ENCODE peak calls at places on chromosomes 3 and 15, in nine cellular contexts. One of them, this sample, is unnamed.

GRCh38 chr3:19937459-19938362 is 3.7 kb upstream of the EFHB start:
- DNase-seq in tibial nerve: no peak
- DNase-seq in lower lobe of right lung: no peak
- DNase-seq in OCI-LY7: no peak
- DNase-seq in left ventricle myocardium inferior: no peak
- DNase-seq in heart left ventricle: no peak
- DNase-seq in colonic mucosa: no peak
- DNase-seq in esophagus muscularis mucosa: no peak
- DNase-seq in GM23338: peak; percentile 18
- DNase-seq in this sample: no peak

GRCh38 chr3:96803860-96804259 is 10.5 kb upstream of the EPHA6 start:
- DNase-seq in tibial nerve: no peak
- DNase-seq in lower lobe of right lung: no peak
- DNase-seq in OCI-LY7: no peak
- DNase-seq in left ventricle myocardium inferior: no peak
- DNase-seq in heart left ventricle: no peak
- DNase-seq in colonic mucosa: no peak
- DNase-seq in esophagus muscularis mucosa: no peak
- DNase-seq in GM23338: peak; percentile 69
- DNase-seq in this sample: no peak

GRCh38 chr3:54358969-54359648 is 236.8 kb downstream of the CACNA2D3 start:
- DNase-seq in tibial nerve: no peak
- DNase-seq in lower lobe of right lung: no peak
- DNase-seq in OCI-LY7: no peak
- DNase-seq in left ventricle myocardium inferior: peak; percentile 75
- DNase-seq in heart left ventricle: peak; percentile 53
- DNase-seq in colonic mucosa: no peak
- DNase-seq in esophagus muscularis mucosa: no peak
- DNase-seq in GM23338: no peak
- DNase-seq in this sample: no peak

GRCh38 chr3:46682156-46682555 is 11.3 kb downstream of the ALS2CL start:
- DNase-seq in tibial nerve: no peak
- DNase-seq in lower lobe of right lung: no peak
- DNase-seq in OCI-LY7: no peak
- DNase-seq in left ventricle myocardium inferior: no peak
- DNase-seq in heart left ventricle: no peak
- DNase-seq in colonic mucosa: no peak
- DNase-seq in esophagus muscularis mucosa: no peak
- DNase-seq in GM23338: no peak
- DNase-seq in this sample: no peak

GRCh38 chr3:66991478-66991877 is 6.6 kb upstream of the KBTBD8 start:
- DNase-seq in tibial nerve: no peak
- DNase-seq in lower lobe of right lung: no peak
- DNase-seq in OCI-LY7: no peak
- DNase-seq in left ventricle myocardium inferior: no peak
- DNase-seq in heart left ventricle: no peak
- DNase-seq in colonic mucosa: no peak
- DNase-seq in esophagus muscularis mucosa: no peak
- DNase-seq in GM23338: no peak
- DNase-seq in this sample: no peak

GRCh38 chr15:34582461-34583357 is 742 bp downstream of the GOLGA8B start:
- DNase-seq in tibial nerve: no peak
- DNase-seq in lower lobe of right lung: no peak
- DNase-seq in OCI-LY7: peak; percentile 59
- DNase-seq in left ventricle myocardium inferior: no peak
- DNase-seq in heart left ventricle: no peak
- DNase-seq in colonic mucosa: peak; percentile 59
- DNase-seq in esophagus muscularis mucosa: no peak
- DNase-seq in GM23338: peak; percentile 40
- DNase-seq in this sample: peak; percentile 56

GRCh38 chr3:54988302-54989022 is 60.6 kb upstream of the LRTM1 start:
- DNase-seq in tibial nerve: peak; percentile 70
- DNase-seq in lower lobe of right lung: no peak
- DNase-seq in OCI-LY7: no peak
- DNase-seq in left ventricle myocardium inferior: peak; percentile 24
- DNase-seq in heart left ventricle: peak; percentile 43
- DNase-seq in colonic mucosa: peak; percentile 21
- DNase-seq in esophagus muscularis mucosa: no peak
- DNase-seq in GM23338: no peak
- DNase-seq in this sample: no peak

GRCh38 chr3:140010391-140010790 is 75.4 kb downstream of the CLSTN2 start:
- DNase-seq in tibial nerve: no peak
- DNase-seq in lower lobe of right lung: no peak
- DNase-seq in OCI-LY7: no peak
- DNase-seq in left ventricle myocardium inferior: no peak
- DNase-seq in heart left ventricle: no peak
- DNase-seq in colonic mucosa: no peak
- DNase-seq in esophagus muscularis mucosa: peak; percentile 66
- DNase-seq in GM23338: no peak
- DNase-seq in this sample: no peak

GRCh38 chr3:43148033-43148432 is 42.2 kb upstream of the POMGNT2 start:
- DNase-seq in tibial nerve: no peak
- DNase-seq in lower lobe of right lung: no peak
- DNase-seq in OCI-LY7: no peak
- DNase-seq in left ventricle myocardium inferior: no peak
- DNase-seq in heart left ventricle: no peak
- DNase-seq in colonic mucosa: no peak
- DNase-seq in esophagus muscularis mucosa: no peak
- DNase-seq in GM23338: no peak
- DNase-seq in this sample: no peak

GRCh38 chr3:73215286-73215685 is 153.8 kb downstream of the EBLN2 start:
- DNase-seq in tibial nerve: no peak
- DNase-seq in lower lobe of right lung: no peak
- DNase-seq in OCI-LY7: no peak
- DNase-seq in left ventricle myocardium inferior: no peak
- DNase-seq in heart left ventricle: no peak
- DNase-seq in colonic mucosa: no peak
- DNase-seq in esophagus muscularis mucosa: no peak
- DNase-seq in GM23338: no peak
- DNase-seq in this sample: no peak

GRCh38 chr3:123799544-123800351 is 84.4 kb downstream of the MYLK start:
- DNase-seq in tibial nerve: peak; percentile 15
- DNase-seq in lower lobe of right lung: no peak
- DNase-seq in OCI-LY7: no peak
- DNase-seq in left ventricle myocardium inferior: no peak
- DNase-seq in heart left ventricle: no peak
- DNase-seq in colonic mucosa: peak; percentile 73
- DNase-seq in esophagus muscularis mucosa: no peak
- DNase-seq in GM23338: no peak
- DNase-seq in this sample: peak; percentile 68

GRCh38 chr15:88276821-88277220 is 20.3 kb upstream of the NTRK3 start:
- DNase-seq in tibial nerve: no peak
- DNase-seq in lower lobe of right lung: no peak
- DNase-seq in OCI-LY7: no peak
- DNase-seq in left ventricle myocardium inferior: no peak
- DNase-seq in heart left ventricle: no peak
- DNase-seq in colonic mucosa: no peak
- DNase-seq in esophagus muscularis mucosa: no peak
- DNase-seq in GM23338: no peak
- DNase-seq in this sample: no peak

GRCh38 chr15:68526269-68526668 is 52.5 kb upstream of the CORO2B start:
- DNase-seq in tibial nerve: no peak
- DNase-seq in lower lobe of right lung: no peak
- DNase-seq in OCI-LY7: no peak
- DNase-seq in left ventricle myocardium inferior: no peak
- DNase-seq in heart left ventricle: no peak
- DNase-seq in colonic mucosa: no peak
- DNase-seq in esophagus muscularis mucosa: no peak
- DNase-seq in GM23338: no peak
- DNase-seq in this sample: no peak

GRCh38 chr3:55771503-55771902 is 284.4 kb upstream of the WNT5A start:
- DNase-seq in tibial nerve: no peak
- DNase-seq in lower lobe of right lung: no peak
- DNase-seq in OCI-LY7: no peak
- DNase-seq in left ventricle myocardium inferior: no peak
- DNase-seq in heart left ventricle: no peak
- DNase-seq in colonic mucosa: no peak
- DNase-seq in esophagus muscularis mucosa: peak; percentile 53
- DNase-seq in GM23338: no peak
- DNase-seq in this sample: no peak

GRCh38 chr15:99427668-99428361 is 138.0 kb upstream of the MEF2A start:
- DNase-seq in tibial nerve: no peak
- DNase-seq in lower lobe of right lung: no peak
- DNase-seq in OCI-LY7: no peak
- DNase-seq in left ventricle myocardium inferior: no peak
- DNase-seq in heart left ventricle: peak; percentile 4
- DNase-seq in colonic mucosa: no peak
- DNase-seq in esophagus muscularis mucosa: no peak
- DNase-seq in GM23338: no peak
- DNase-seq in this sample: peak; percentile 31

GRCh38 chr3:46950177-46950576 is 26.4 kb downstream of the CCDC12 start:
- DNase-seq in tibial nerve: no peak
- DNase-seq in lower lobe of right lung: no peak
- DNase-seq in OCI-LY7: no peak
- DNase-seq in left ventricle myocardium inferior: no peak
- DNase-seq in heart left ventricle: no peak
- DNase-seq in colonic mucosa: no peak
- DNase-seq in esophagus muscularis mucosa: no peak
- DNase-seq in GM23338: no peak
- DNase-seq in this sample: no peak

DNA sequence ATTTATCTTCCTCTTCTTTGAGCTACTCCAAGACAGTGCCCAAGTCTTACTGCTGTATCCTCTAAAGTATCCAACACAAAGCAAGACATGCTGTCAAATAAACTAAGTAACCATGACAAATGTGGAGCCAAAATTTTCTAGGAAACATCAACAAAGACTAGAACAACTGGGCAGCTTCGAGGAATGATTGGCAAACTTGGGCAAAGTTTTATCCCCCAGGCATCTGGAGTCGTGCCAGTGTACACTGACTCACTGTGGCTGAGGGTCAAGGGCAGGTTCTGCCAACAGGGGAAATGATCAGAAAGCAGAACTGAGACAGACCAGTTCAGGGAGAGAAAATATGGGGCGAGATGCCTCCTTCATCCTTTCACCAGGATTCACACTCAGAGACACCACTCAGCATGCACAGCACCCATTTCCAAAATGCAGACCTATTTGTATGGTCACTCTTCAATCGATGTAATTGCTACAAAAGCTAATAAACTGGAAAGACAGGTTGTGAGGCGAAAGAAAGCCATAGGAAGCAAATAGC is 65.8 kb downstream of the MB21D2 start:
- DNase-seq in tibial nerve: peak; percentile 33
- DNase-seq in lower lobe of right lung: peak; percentile 75
- DNase-seq in OCI-LY7: no peak
- DNase-seq in left ventricle myocardium inferior: no peak
- DNase-seq in heart left ventricle: peak; percentile 54
- DNase-seq in colonic mucosa: peak; percentile 85
- DNase-seq in esophagus muscularis mucosa: no peak
- DNase-seq in GM23338: no peak
- DNase-seq in this sample: peak; percentile 73
- H3K4me3 ChIP-seq in tibial nerve: no peak overlapping the region
- H3K4me3 ChIP-seq in lower lobe of right lung: no peak overlapping the region
- H3K4me3 ChIP-seq in OCI-LY7: no peak overlapping the region
- H3K4me3 ChIP-seq in left ventricle myocardium inferior: no peak overlapping the region
- H3K4me3 ChIP-seq in heart left ventricle: no peak overlapping the region
- H3K4me3 ChIP-seq in colonic mucosa: no peak overlapping the region
- H3K4me3 ChIP-seq in esophagus muscularis mucosa: no peak overlapping the region
- H3K4me3 ChIP-seq in GM23338: no peak overlapping the region
- H3K4me3 ChIP-seq in this sample: no peak overlapping the region

GRCh38 chr3:13393427-13394360 is 26.4 kb downstream of the NUP210 start:
- DNase-seq in tibial nerve: no peak
- DNase-seq in lower lobe of right lung: no peak
- DNase-seq in OCI-LY7: no peak
- DNase-seq in left ventricle myocardium inferior: no peak
- DNase-seq in heart left ventricle: no peak
- DNase-seq in colonic mucosa: no peak
- DNase-seq in esophagus muscularis mucosa: no peak
- DNase-seq in GM23338: no peak
- DNase-seq in this sample: no peak

GRCh38 chr3:13389378-13389777 is 30.7 kb downstream of the NUP210 start:
- DNase-seq in tibial nerve: no peak
- DNase-seq in lower lobe of right lung: no peak
- DNase-seq in OCI-LY7: no peak
- DNase-seq in left ventricle myocardium inferior: no peak
- DNase-seq in heart left ventricle: no peak
- DNase-seq in colonic mucosa: no peak
- DNase-seq in esophagus muscularis mucosa: no peak
- DNase-seq in GM23338: peak; percentile 25
- DNase-seq in this sample: no peak

GRCh38 chr3:13394363-13394762 is 25.8 kb downstream of the NUP210 start:
- DNase-seq in tibial nerve: no peak
- DNase-seq in lower lobe of right lung: no peak
- DNase-seq in OCI-LY7: no peak
- DNase-seq in left ventricle myocardium inferior: no peak
- DNase-seq in heart left ventricle: no peak
- DNase-seq in colonic mucosa: no peak
- DNase-seq in esophagus muscularis mucosa: no peak
- DNase-seq in GM23338: no peak
- DNase-seq in this sample: no peak

GRCh38 chr3:13388816-13389215 is 31.3 kb downstream of the NUP210 start:
- DNase-seq in tibial nerve: no peak
- DNase-seq in lower lobe of right lung: no peak
- DNase-seq in OCI-LY7: no peak
- DNase-seq in left ventricle myocardium inferior: no peak
- DNase-seq in heart left ventricle: no peak
- DNase-seq in colonic mucosa: no peak
- DNase-seq in esophagus muscularis mucosa: no peak
- DNase-seq in GM23338: no peak
- DNase-seq in this sample: no peak

GRCh38 chr3:13391308-13391707 is 28.8 kb downstream of the NUP210 start:
- DNase-seq in tibial nerve: no peak
- DNase-seq in lower lobe of right lung: no peak
- DNase-seq in OCI-LY7: peak; percentile 30
- DNase-seq in left ventricle myocardium inferior: no peak
- DNase-seq in heart left ventricle: no peak
- DNase-seq in colonic mucosa: no peak
- DNase-seq in esophagus muscularis mucosa: no peak
- DNase-seq in GM23338: peak; percentile 20
- DNase-seq in this sample: no peak
- TF ChIP-seq CTCF in tibial nerve: no peak
- TF ChIP-seq CTCF in lower lobe of right lung: no peak
- TF ChIP-seq CTCF in OCI-LY7: peak; percentile 57
- TF ChIP-seq CTCF in left ventricle myocardium inferior: peak; percentile 14
- TF ChIP-seq CTCF in heart left ventricle: no peak
- TF ChIP-seq CTCF in colonic mucosa: no peak
- TF ChIP-seq CTCF in esophagus muscularis mucosa: no peak
- TF ChIP-seq CTCF in GM23338: peak; percentile 41
- TF ChIP-seq CTCF in this sample: no peak

GRCh38 chr15:97678677-97679076 is 281.8 kb upstream of the ARRDC4 start:
- DNase-seq in tibial nerve: no peak
- DNase-seq in lower lobe of right lung: no peak
- DNase-seq in OCI-LY7: no peak
- DNase-seq in left ventricle myocardium inferior: no peak
- DNase-seq in heart left ventricle: no peak
- DNase-seq in colonic mucosa: peak; percentile 66
- DNase-seq in esophagus muscularis mucosa: no peak
- DNase-seq in GM23338: no peak
- DNase-seq in this sample: peak; percentile 78
- H3K4me1 ChIP-seq in tibial nerve: no peaks in the 10 kb centered on the region
- H3K4me1 ChIP-seq in lower lobe of right lung: no peaks in the 10 kb centered on the region
- H3K4me1 ChIP-seq in OCI-LY7: no peaks in the 10 kb centered on the region
- H3K4me1 ChIP-seq in left ventricle myocardium inferior: no peaks in the 10 kb centered on the region
- H3K4me1 ChIP-seq in heart left ventricle: no peaks in the 10 kb centered on the region
- H3K4me1 ChIP-seq in colonic mucosa: no peaks in the 10 kb centered on the region
- H3K4me1 ChIP-seq in esophagus muscularis mucosa: no peaks in the 10 kb centered on the region
- H3K4me1 ChIP-seq in GM23338: no peaks in the 10 kb centered on the region
- H3K4me1 ChIP-seq in this sample: peaks cover 7% of the 10 kb centered on the region

DNA sequence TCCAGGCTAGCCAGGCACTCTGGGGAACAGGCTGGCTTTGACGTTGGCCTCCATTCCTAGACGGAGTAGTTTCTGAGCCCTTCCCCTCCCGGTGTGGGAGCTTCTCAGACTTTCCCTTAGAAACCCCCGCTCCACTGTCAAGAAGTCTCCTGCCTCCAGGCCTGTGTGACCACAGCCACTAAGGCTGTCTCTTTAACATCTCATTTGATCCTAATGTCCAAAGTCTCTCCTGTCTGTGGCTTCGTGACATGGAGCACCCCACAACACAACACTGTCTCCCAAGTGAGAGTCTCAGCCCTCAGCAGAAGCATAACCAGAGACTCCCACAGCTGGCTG is 6.0 kb downstream of the CSRNP1 start:
- DNase-seq in tibial nerve: no peak
- DNase-seq in lower lobe of right lung: no peak
- DNase-seq in OCI-LY7: no peak
- DNase-seq in left ventricle myocardium inferior: no peak
- DNase-seq in heart left ventricle: no peak
- DNase-seq in colonic mucosa: no peak
- DNase-seq in esophagus muscularis mucosa: no peak
- DNase-seq in GM23338: no peak
- DNase-seq in this sample: no peak
- H3K4me3 ChIP-seq in tibial nerve: no peak overlapping the region
- H3K4me3 ChIP-seq in lower lobe of right lung: peak overlapping the region; percentile 86
- H3K4me3 ChIP-seq in OCI-LY7: peak overlapping the region; percentile 79
- H3K4me3 ChIP-seq in left ventricle myocardium inferior: peak overlapping the region; percentile 96
- H3K4me3 ChIP-seq in heart left ventricle: no peak overlapping the region
- H3K4me3 ChIP-seq in colonic mucosa: no peak overlapping the region
- H3K4me3 ChIP-seq in esophagus muscularis mucosa: peak overlapping the region; percentile 29
- H3K4me3 ChIP-seq in GM23338: peak overlapping the region; percentile 33
- H3K4me3 ChIP-seq in this sample: no peak overlapping the region

This sample was measured in mucosa of descending colon.